ENCODE peak calls at places on chromosomes 13 and 19, in five cellular contexts. G is effector memory CD4-positive, alpha-beta T cell; S is fibroblast of lung; O is posterior vena cava; J is GM19239. B is an unnamed sample.

GRCh38 chr13:73522937-73523336 is 464.1 kb downstream of the KLF5 start:
- DNase-seq in S (no peak), J (no peak), G (no peak), O (no peak), B (no peak)

GRCh38 chr19:4550018-4550417 is 9.5 kb downstream of the SEMA6B start:
- DNase-seq in S (no peak), J (no peak), O (no peak), G (no peak), B (no peak)

GRCh38 chr13:98321356-98321755 is 144.3 kb upstream of the RNF113B start:
- DNase-seq in S (no peak), J (no peak), G (no peak), O (no peak), B (no peak)

GRCh38 chr13:96958286-96958891 is 35.9 kb downstream of the OXGR1 start:
- DNase-seq in O (no peak), S (peak; percentile 40), G (no peak), J (no peak), B (peak; percentile 0)

GRCh38 chr13:112711528-112712265 is 21.9 kb downstream of the ATP11A start:
- DNase-seq in S (peak; percentile 97), G (no peak), O (peak; percentile 94), J (no peak), B (peak; percentile 92)

GRCh38 chr13:111880185-111880584 is 186.8 kb upstream of the SOX1 start:
- DNase-seq in S (no peak), O (no peak), J (no peak), G (no peak), B (no peak)

GRCh38 chr13:27147530-27148170 is 24.0 kb downstream of the USP12 start:
- DNase-seq in S (no peak), J (no peak), O (no peak), G (no peak), B (no peak)

GRCh38 chr19:57171551-57172081 is 4.3 kb upstream of the DUXA start:
- DNase-seq in G (peak; percentile 35), J (peak; percentile 36), S (peak; percentile 12), O (peak; percentile 84), B (no peak)

GRCh38 chr19:3549816-3550215 is 7.6 kb downstream of the MFSD12 start:
- DNase-seq in J (no peak), G (no peak), O (no peak), S (no peak), B (no peak)

GRCh38 chr13:93304868-93305613 is 78.4 kb downstream of the GPC6 start:
- DNase-seq in S (no peak), G (no peak), J (no peak), O (no peak), B (no peak)

GRCh38 chr19:41327499-41328156 is 17.7 kb downstream of the CCDC97 start:
- DNase-seq in S (peak; percentile 22), G (peak; percentile 84), J (peak; percentile 93), O (peak; percentile 94), B (no peak)

GRCh38 chr13:46553886-46554855 is 1.2 kb downstream of the LRCH1 start:
- DNase-seq in O (peak; percentile 93), S (peak; percentile 93), G (peak; percentile 59), J (no peak), B (no peak)

GRCh38 chr13:25167349-25167748 is 4.7 kb downstream of the AMER2 start:
- DNase-seq in G (no peak), S (no peak), O (no peak), J (no peak), B (no peak)

GRCh38 chr13:110779046-110779445 is 65.5 kb downstream of the ING1 start:
- DNase-seq in S (no peak), J (no peak), G (no peak), O (no peak), B (no peak)

GRCh38 chr13:45365558-45365885 is 24.5 kb upstream of the TPT1 start:
- DNase-seq in S (no peak), G (no peak), O (no peak), J (no peak), B (no peak)